ENCODE peak calls at places on chromosome 14, in eight cellular contexts. B is GM19239; K is right lobe of liver; L is GM12865; S is renal cortical epithelial cell; D is activated T-cell treated with anti-CD3 and anti-CD28 coated beads, Interleukin-2, amount 50 U/mL, for 48 hours; T is cerebellum; F is iris pigment epithelial cell. V is an unnamed sample.
A peak's percentile ranks its signal among the peaks of the same experiment; 100 is the strongest.

GRCh38 chr14:87013583-87013982 is 979.4 kb downstream of the GALC start:
- DNase-seq in B (no peak), K (no peak), L (no peak), S (no peak), D (no peak), T (no peak), F (peak; percentile 12), V (no peak)

GRCh38 chr14:69501362-69501964 is 16.9 kb downstream of the PLEKHD1 start:
- DNase-seq in B (no peak), K (no peak), L (no peak), S (no peak), D (no peak), T (peak; percentile 76), F (peak; percentile 23), V (no peak)

GRCh38 chr14:60648169-60648933 is 926 bp downstream of the SIX1 start:
- DNase-seq in B (no peak), K (no peak), L (no peak), S (no peak), D (peak; percentile 40), T (no peak), F (no peak), V (no peak)

GRCh38 chr14:34030864-34031263 is 80.0 kb upstream of the EGLN3 start:
- DNase-seq in B (no peak), K (no peak), L (no peak), S (no peak), D (no peak), T (no peak), F (peak; percentile 28), V (no peak)

GRCh38 chr14:21039585-21040369 is 2.4 kb upstream of the RNASE7 start:
- DNase-seq in B (no peak), K (peak; percentile 54), L (peak; percentile 50), S (peak; percentile 61), D (no peak), T (no peak), F (peak; percentile 65), V (peak; percentile 64)

GRCh38 chr14:101508196-101508947 is 52.9 kb upstream of the DIO3 start:
- DNase-seq in B (no peak), K (peak; percentile 52), L (no peak), S (no peak), D (no peak), T (no peak), F (no peak), V (no peak)

GRCh38 chr14:92551066-92551841 is 37.7 kb downstream of the RIN3 start:
- DNase-seq in B (no peak), K (no peak), L (peak; percentile 82), S (no peak), D (no peak), T (no peak), F (no peak), V (peak; percentile 74)

GRCh38 chr14:40347675-40348074 is 915.4 kb upstream of the FBXO33 start:
- DNase-seq in B (no peak), K (no peak), L (no peak), S (no peak), D (no peak), T (no peak), F (no peak), V (no peak)

GRCh38 chr14:105505101-105505500 is 14.1 kb downstream of the TEDC1 start:
- DNase-seq in B (no peak), K (no peak), L (no peak), S (no peak), D (no peak), T (no peak), F (no peak), V (no peak)

GRCh38 chr14:79708991-79709390 is 502.3 kb downstream of the DIO2 start:
- DNase-seq in B (no peak), K (no peak), L (no peak), S (no peak), D (no peak), T (no peak), F (peak; percentile 24), V (no peak)

GRCh38 chr14:104138098-104138890 is at the start of gene KIF26A:
- DNase-seq in B (no peak), K (no peak), L (no peak), S (no peak), D (peak; percentile 65), T (no peak), F (peak; percentile 18), V (no peak)

GRCh38 chr14:104119700-104120251 is 18.6 kb upstream of the KIF26A start:
- DNase-seq in B (no peak), K (peak; percentile 38), L (no peak), S (no peak), D (no peak), T (no peak), F (no peak), V (no peak)

GRCh38 chr14:25615174-25615573 is 565.2 kb upstream of the STXBP6 start:
- DNase-seq in B (no peak), K (no peak), L (no peak), S (no peak), D (no peak), T (no peak), F (no peak), V (no peak)

GRCh38 chr14:22370084-22370847 is 218.8 kb downstream of the DAD1 start:
- DNase-seq in B (no peak), K (no peak), L (no peak), S (peak; percentile 90), D (no peak), T (no peak), F (peak; percentile 18), V (no peak)

GRCh38 chr14:105473677-105474477 is 744 bp upstream of the CRIP2 start:
- DNase-seq in B (peak; percentile 83), K (peak; percentile 85), L (no peak), S (peak; percentile 86), D (peak; percentile 76), T (no peak), F (peak; percentile 81), V (no peak)

GRCh38 chr14:39175445-39176262 is 600 bp downstream of the PNN start:
- DNase-seq in B (peak; percentile 4), K (peak; percentile 63), L (peak; percentile 70), S (no peak), D (peak; percentile 69), T (no peak), F (peak; percentile 29), V (peak; percentile 42)

GRCh38 chr14:34568803-34569202 is 29.3 kb upstream of the EAPP start:
- DNase-seq in B (no peak), K (no peak), L (no peak), S (no peak), D (no peak), T (no peak), F (no peak), V (no peak)

GRCh38 chr14:84760506-84760905 is 769.4 kb upstream of the FLRT2 start:
- DNase-seq in B (no peak), K (no peak), L (no peak), S (no peak), D (no peak), T (no peak), F (no peak), V (no peak)

GRCh38 chr14:91140672-91141071 is 26.8 kb downstream of the DGLUCY start:
- DNase-seq in B (no peak), K (no peak), L (peak; percentile 24), S (peak; percentile 57), D (no peak), T (no peak), F (peak; percentile 27), V (no peak)

GRCh38 chr14:73724696-73725095 is 10.5 kb upstream of the PNMA1 start:
- DNase-seq in B (no peak), K (no peak), L (no peak), S (no peak), D (peak; percentile 18), T (no peak), F (no peak), V (no peak)

GRCh38 chr14:95225251-95225887 is 68.0 kb upstream of the DICER1 start:
- DNase-seq in B (no peak), K (no peak), L (no peak), S (no peak), D (no peak), T (no peak), F (no peak), V (no peak)

GRCh38 chr14:91252901-91253794 is 8.6 kb upstream of the GPR68 start:
- DNase-seq in B (no peak), K (no peak), L (peak; percentile 34), S (no peak), D (peak; percentile 67), T (peak; percentile 76), F (no peak), V (no peak)

GRCh38 chr14:63922696-63923421 is 70.1 kb downstream of the SYNE2 start:
- DNase-seq in B (no peak), K (no peak), L (no peak), S (peak; percentile 98), D (no peak), T (no peak), F (peak; percentile 88), V (no peak)

GRCh38 chr14:72615511-72616121 is 278.3 kb downstream of the DPF3 start:
- DNase-seq in B (no peak), K (no peak), L (no peak), S (peak; percentile 90), D (peak; percentile 7), T (peak; percentile 40), F (peak; percentile 37), V (no peak)

GRCh38 chr14:91466192-91466591 is 43.9 kb downstream of the PPP4R3A start:
- DNase-seq in B (no peak), K (no peak), L (no peak), S (peak; percentile 93), D (no peak), T (no peak), F (no peak), V (no peak)